ENCODE peak calls at places on chromosomes 11 and 22, in ten cellular contexts. M is body of pancreas, L is H1, F is HCT116, Y is ovary, O is testis, V is right lobe of liver, A is adrenal gland, N is A549, P is breast epithelium. J is an unnamed sample.

GRCh38 chr11:67409261-67409666 is 5.4 kb downstream of the TBC1D10C start:
- DNase-seq in M (no peak), L (no peak), F (no peak), Y (no peak), O (no peak), V (no peak), A (no peak), N (no peak), P (no peak), J (no peak)

GRCh38 chr22:44454113-44454769 is 43.8 kb downstream of the RTL6 start:
- DNase-seq in M (no peak), L (no peak), F (no peak), Y (no peak), O (no peak), V (no peak), A (no peak), N (no peak), P (no peak), J (no peak)

GRCh38 chr22:32558681-32559355 is 84.2 kb downstream of the FBXO7 start:
- DNase-seq in M (peak; percentile 30), L (no peak), F (peak; percentile 75), Y (no peak), O (no peak), V (peak; percentile 67), A (peak; percentile 62), N (peak; percentile 51), P (peak; percentile 89), J (peak; percentile 97)

GRCh38 chr11:107716884-107717532 is 5.2 kb upstream of the SLN start:
- DNase-seq in M (no peak), L (no peak), F (no peak), Y (no peak), O (no peak), V (no peak), A (no peak), N (no peak), P (no peak), J (no peak)

GRCh38 chr11:113689711-113690618 is 16.1 kb downstream of the TMPRSS5 start:
- DNase-seq in M (no peak), L (no peak), F (peak; percentile 3), Y (no peak), O (no peak), V (no peak), A (no peak), N (no peak), P (no peak), J (no peak)

GRCh38 chr11:23404225-23405160 is 544.2 kb upstream of the CCDC179 start:
- DNase-seq in M (no peak), L (no peak), F (no peak), Y (no peak), O (no peak), V (no peak), A (no peak), N (no peak), P (no peak), J (no peak)

GRCh38 chr11:62591448-62592215 is at the start of gene TUT1:
- DNase-seq in M (peak; percentile 97), L (peak; percentile 93), F (peak; percentile 99), Y (peak; percentile 93), O (peak; percentile 99), V (peak; percentile 95), A (peak; percentile 99), N (peak; percentile 96), P (peak; percentile 97), J (peak; percentile 99)

GRCh38 chr11:66186470-66186869 is 82.0 kb upstream of the RAB1B start:
- DNase-seq in M (no peak), L (no peak), F (no peak), Y (no peak), O (no peak), V (no peak), A (no peak), N (no peak), P (no peak), J (no peak)

GRCh38 chr11:79419120-79419519 is 21.7 kb downstream of the TENM4 start:
- DNase-seq in M (no peak), L (no peak), F (peak; percentile 50), Y (no peak), O (no peak), V (no peak), A (peak; percentile 68), N (peak; percentile 59), P (no peak), J (no peak)

GRCh38 chr11:61126266-61126665 is 24.0 kb downstream of the CD5 start:
- DNase-seq in M (no peak), L (peak; percentile 52), F (no peak), Y (peak; percentile 82), O (peak; percentile 73), V (no peak), A (no peak), N (no peak), P (no peak), J (no peak)

GRCh38 chr11:24155792-24156191 is 341.1 kb upstream of the LUZP2 start:
- DNase-seq in M (no peak), L (no peak), F (no peak), Y (no peak), O (no peak), V (no peak), A (no peak), N (no peak), P (no peak), J (no peak)

GRCh38 chr22:44337658-44338004 is 24.9 kb upstream of the SHISAL1 start:
- DNase-seq in M (no peak), L (no peak), F (no peak), Y (peak; percentile 81), O (peak; percentile 37), V (no peak), A (peak; percentile 37), N (peak; percentile 38), P (no peak), J (no peak)

GRCh38 chr11:68870470-68870869 is 28.8 kb upstream of the CPT1A start:
- DNase-seq in M (no peak), L (no peak), F (no peak), Y (no peak), O (no peak), V (no peak), A (no peak), N (no peak), P (no peak), J (no peak)

GRCh38 chr11:61760946-61761345 is 8.5 kb downstream of the MYRF start:
- DNase-seq in M (no peak), L (no peak), F (no peak), Y (no peak), O (no peak), V (no peak), A (no peak), N (no peak), P (no peak), J (no peak)

GRCh38 chr11:127531167-127531566 is 530.6 kb upstream of the KIRREL3 start:
- DNase-seq in M (no peak), L (no peak), F (no peak), Y (no peak), O (no peak), V (no peak), A (no peak), N (no peak), P (no peak), J (no peak)

GRCh38 chr22:47191630-47192105 is 429.2 kb downstream of the TBC1D22A start:
- DNase-seq in M (no peak), L (no peak), F (no peak), Y (no peak), O (no peak), V (no peak), A (no peak), N (no peak), P (no peak), J (no peak)
- TF ChIP-seq CTCF in M (no peak), L (no peak), F (no peak), Y (no peak), O (no peak), V (no peak), A (no peak), N (no peak), P (no peak), J (no peak)

DNA sequence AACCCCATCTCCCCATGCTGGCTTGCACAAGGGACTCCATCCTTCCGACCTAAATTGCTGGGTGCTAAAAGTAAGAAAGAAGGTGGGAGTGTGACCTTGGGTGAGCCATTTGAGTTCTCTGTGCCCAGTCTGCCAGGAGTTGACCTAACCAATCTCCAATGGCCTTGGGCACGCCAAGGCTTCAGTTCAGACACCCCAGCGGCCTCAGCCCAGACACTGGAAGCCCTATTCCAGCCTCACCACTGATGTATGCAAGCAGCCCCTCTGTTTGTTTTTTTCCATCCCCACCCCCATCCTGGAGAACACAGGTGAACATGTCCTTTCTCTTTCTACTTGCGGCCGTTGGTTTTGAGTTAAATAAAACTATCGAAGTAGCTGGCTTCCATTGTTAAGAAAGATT is 31.9 kb downstream of the MYH9 start:
- DNase-seq in M (peak; percentile 71), L (no peak), F (no peak), Y (no peak), O (no peak), V (no peak), A (peak; percentile 57), N (no peak), P (no peak), J (no peak)
- H3K4me3 ChIP-seq in M (no peak overlapping the region), L (no peak overlapping the region), F (no peak overlapping the region), Y (no peak overlapping the region), O (no peak overlapping the region), V (no peak overlapping the region), A (no peak overlapping the region), N (no peak overlapping the region), P (peak overlapping the region; percentile 50), J (no peak overlapping the region)

GRCh38 chr11:8361206-8361605 is 97.5 kb upstream of the LMO1 start:
- DNase-seq in M (no peak), L (no peak), F (no peak), Y (no peak), O (no peak), V (no peak), A (no peak), N (no peak), P (no peak), J (no peak)
- TF ChIP-seq POLR2A in M (no peak), L (no peak), F (no peak), Y (no peak), O (no peak), V (no peak), A (no peak), N (no peak), P (no peak), J (no peak)

GRCh38 chr11:64360403-64360980 is 1.5 kb downstream of the RPS6KA4 start:
- DNase-seq in M (no peak), L (no peak), F (no peak), Y (no peak), O (no peak), V (no peak), A (no peak), N (no peak), P (no peak), J (no peak)

GRCh38 chr11:64359712-64360402 is 895 bp downstream of the RPS6KA4 start:
- DNase-seq in M (no peak), L (no peak), F (no peak), Y (no peak), O (no peak), V (no peak), A (no peak), N (no peak), P (no peak), J (no peak)

GRCh38 chr11:64358536-64358906 is 441 bp upstream of the RPS6KA4 start:
- DNase-seq in M (no peak), L (no peak), F (no peak), Y (no peak), O (no peak), V (no peak), A (no peak), N (no peak), P (no peak), J (no peak)

GRCh38 chr11:64357904-64358535 is 942 bp upstream of the RPS6KA4 start:
- DNase-seq in M (no peak), L (peak; percentile 51), F (no peak), Y (no peak), O (no peak), V (no peak), A (no peak), N (peak; percentile 58), P (no peak), J (no peak)

GRCh38 chr11:64358907-64359711 is at the start of gene RPS6KA4:
- DNase-seq in M (peak; percentile 68), L (peak; percentile 75), F (no peak), Y (peak; percentile 65), O (peak; percentile 58), V (peak; percentile 73), A (peak; percentile 67), N (peak; percentile 71), P (no peak), J (no peak)
- TF ChIP-seq CTCF in M (no peak), L (no peak), F (no peak), Y (no peak), O (no peak), V (no peak), A (no peak), N (no peak), P (no peak), J (no peak)

J was measured in lower leg skin.